ENCODE peak calls at places on chromosomes 4 and X, in seven cellular contexts. W is cardiac fibroblast, Q is left ventricle myocardium inferior, R is H9, N is fibroblast of lung, O is fibroblast of the aortic adventitia, T is cardiac muscle cell. C is an unnamed sample.

GRCh38 chrX:19487520-19488200 is 27.6 kb downstream of the MAP3K15 start:
- DNase-seq in W (no peak), R (no peak), T (no peak), N (no peak), Q (no peak), O (no peak), C (no peak)

GRCh38 chr4:104896623-104897296 is 249.9 kb upstream of the TET2 start:
- DNase-seq in Q (no peak), R (no peak), N (no peak), T (no peak), O (no peak), W (no peak), C (peak; percentile 8)

GRCh38 chr4:19213388-19213787 is 1038.3 kb upstream of the SLIT2 start:
- DNase-seq in T (no peak), W (no peak), R (no peak), O (peak; percentile 37), Q (no peak), N (peak; percentile 41), C (no peak)

GRCh38 chr4:88646528-88647280 is 50.9 kb downstream of the NAP1L5 start:
- DNase-seq in R (peak; percentile 81), Q (no peak), N (no peak), W (no peak), O (no peak), T (no peak), C (no peak)

GRCh38 chr4:86380176-86380724 is 20.4 kb upstream of the MAPK10 start:
- DNase-seq in Q (no peak), T (no peak), O (no peak), R (no peak), N (no peak), W (no peak), C (no peak)

GRCh38 chrX:103415068-103415467 is 38.7 kb downstream of the BEX3 start:
- DNase-seq in T (no peak), Q (no peak), N (no peak), W (no peak), R (no peak), O (no peak), C (no peak)

GRCh38 chr4:45568694-45569093 is 555.2 kb downstream of the GABRG1 start:
- DNase-seq in O (no peak), R (no peak), N (no peak), Q (no peak), T (no peak), W (no peak), C (no peak)

GRCh38 chrX:41559662-41560061 is 112.5 kb downstream of the NYX start:
- DNase-seq in T (peak; percentile 77), R (no peak), Q (no peak), N (peak; percentile 76), O (peak; percentile 69), W (peak; percentile 82), C (no peak)

GRCh38 chr4:57280481-57280880 is 170.3 kb upstream of the IGFBP7 start:
- DNase-seq in W (no peak), N (no peak), T (no peak), Q (no peak), O (no peak), R (no peak), C (no peak)

GRCh38 chrX:118677318-118677717 is 50.1 kb upstream of the IL13RA1 start:
- DNase-seq in O (no peak), R (no peak), W (no peak), N (no peak), T (no peak), Q (no peak), C (no peak)

GRCh38 chrX:121103381-121103780 is 56.0 kb downstream of the GLUD2 start:
- DNase-seq in O (peak; percentile 13), W (peak; percentile 39), Q (no peak), R (no peak), T (peak; percentile 5), N (no peak), C (no peak)

GRCh38 chr4:19748470-19748869 is 503.2 kb upstream of the SLIT2 start:
- DNase-seq in O (peak; percentile 98), T (peak; percentile 96), N (peak; percentile 98), R (no peak), W (peak; percentile 84), Q (peak; percentile 17), C (no peak)

GRCh38 chr4:78584863-78585576 is 33.5 kb downstream of the ANXA3 start:
- DNase-seq in Q (no peak), W (peak; percentile 66), O (peak; percentile 40), T (peak; percentile 40), N (no peak), R (no peak), C (no peak)

GRCh38 chr4:103104886-103105285 is 5.3 kb upstream of the BDH2 start:
- DNase-seq in R (no peak), O (no peak), T (no peak), N (no peak), W (no peak), Q (no peak), C (no peak)

DNA sequence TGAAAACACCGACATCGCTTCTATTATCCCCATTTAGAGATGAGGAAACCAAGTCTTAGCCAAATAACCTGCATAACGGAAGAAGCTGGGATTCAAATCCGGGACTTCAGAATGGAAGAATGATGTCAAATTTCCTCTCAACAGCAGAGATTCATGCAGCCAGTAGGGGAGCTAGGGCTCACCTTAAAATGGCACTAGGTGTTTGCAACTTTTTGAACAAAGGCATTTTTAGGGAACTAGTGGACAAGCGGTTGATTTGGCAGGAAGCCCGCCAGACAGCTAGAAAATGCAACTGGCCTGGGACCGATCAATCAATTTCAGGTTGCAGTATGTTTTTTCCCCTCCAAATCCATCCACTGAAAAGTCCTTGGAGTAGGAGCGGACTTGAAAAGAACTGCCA is 224.2 kb downstream of the PTTG2 start:
- DNase-seq in N (no peak), W (no peak), O (no peak), R (no peak), Q (no peak), T (no peak), C (no peak)
- TF ChIP-seq CTCF in N (peak; percentile 40), W (peak; percentile 43), O (peak; percentile 40), R (peak; percentile 45), Q (peak; percentile 20), T (peak; percentile 26), C (peak; percentile 48)

GRCh38 chr4:159899596-159899995 is 796.7 kb downstream of the RAPGEF2 start:
- DNase-seq in N (no peak), R (no peak), T (no peak), O (no peak), W (no peak), Q (no peak), C (no peak)
- TF ChIP-seq CTCF in N (no peak), R (peak; percentile 38), T (no peak), O (no peak), W (no peak), Q (no peak), C (no peak)

GRCh38 chr4:140607852-140608251 is 39.1 kb upstream of the UCP1 start:
- DNase-seq in O (no peak), T (no peak), R (no peak), W (no peak), N (no peak), Q (no peak), C (no peak)
- TF ChIP-seq CTCF in O (no peak), T (no peak), R (no peak), W (no peak), N (no peak), Q (no peak), C (no peak)

DNA sequence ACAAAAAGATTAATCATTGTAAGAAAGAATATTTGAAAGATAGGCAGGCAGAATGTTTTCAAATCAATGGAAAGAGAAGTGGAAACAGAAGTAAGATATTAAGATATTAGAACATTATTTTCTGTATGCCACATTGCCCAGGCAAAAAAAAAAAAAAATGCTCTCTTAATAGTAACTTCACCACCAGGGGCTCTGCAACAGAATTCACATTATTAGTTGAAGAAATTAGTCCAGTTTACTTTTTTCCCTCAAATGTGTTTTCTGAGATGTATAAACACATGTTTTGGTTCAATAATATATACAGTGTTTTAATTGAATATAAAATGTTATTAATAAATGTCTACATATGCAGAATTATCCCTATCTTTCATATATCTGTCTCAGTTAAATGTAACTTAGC is 78.0 kb upstream of the ADAD1 start:
- DNase-seq in N (no peak), R (no peak), W (peak; percentile 5), O (no peak), Q (no peak), T (no peak), C (no peak)
- TF ChIP-seq CTCF in N (peak; percentile 27), R (peak; percentile 45), W (peak; percentile 37), O (peak; percentile 38), Q (no peak), T (peak; percentile 28), C (peak; percentile 6)

GRCh38 chr4:6686104-6686787 is 7.4 kb upstream of the S100P start:
- DNase-seq in T (no peak), Q (no peak), W (no peak), R (no peak), N (no peak), O (no peak), C (no peak)
- TF ChIP-seq CTCF in T (no peak), Q (no peak), W (no peak), R (no peak), N (no peak), O (no peak), C (no peak)

DNA sequence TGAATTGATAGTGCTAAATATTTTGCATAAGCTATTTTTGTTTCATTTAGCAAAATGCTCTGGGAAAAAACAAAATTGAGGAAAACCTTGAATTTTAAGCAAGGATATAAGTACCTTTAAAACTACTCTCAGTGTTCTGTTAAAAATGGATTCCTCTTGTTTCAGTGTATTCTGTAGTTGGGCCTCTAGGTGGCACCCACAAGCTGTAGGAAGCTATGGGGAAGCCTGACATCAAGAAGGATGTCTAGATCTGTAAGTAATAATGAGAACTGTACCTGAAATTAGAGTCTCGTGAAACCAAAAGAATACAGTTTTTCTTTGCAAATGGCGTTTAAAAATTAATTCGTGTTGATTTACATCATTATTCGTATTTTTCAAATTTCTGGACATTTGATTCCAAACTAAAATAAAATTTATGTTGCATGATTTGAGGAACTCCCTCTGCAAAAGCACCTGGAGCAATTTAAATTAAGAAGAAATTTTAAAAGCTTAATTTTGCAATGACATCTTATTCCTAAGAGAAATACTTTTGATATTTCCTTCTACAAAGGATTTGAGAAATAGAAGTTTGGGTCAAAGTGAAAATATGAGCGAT is 51.2 kb downstream of the TMPRSS11E start:
- DNase-seq in R (peak; percentile 60), N (peak; percentile 63), T (peak; percentile 75), W (peak; percentile 78), O (peak; percentile 79), Q (no peak), C (peak; percentile 58)
- TF ChIP-seq CTCF in R (peak; percentile 93), N (peak; percentile 92), T (peak; percentile 85), W (peak; percentile 84), O (peak; percentile 87), Q (peak; percentile 85), C (peak; percentile 71)